ENCODE peak calls at places on chromosomes 13 and 19, in nine cellular contexts. One of them, this sample, is unnamed.

GRCh38 chr19:34235425-34235940 is 18.9 kb upstream of the GARRE1 start:
- DNase-seq in Caco-2: no peak
- DNase-seq in psoas muscle: no peak
- DNase-seq in astrocyte of the spinal cord: no peak
- DNase-seq in tibial artery: no peak
- DNase-seq in HFF-Myc: no peak
- DNase-seq in CD8-positive, alpha-beta T cell: no peak
- DNase-seq in AG09309: no peak
- DNase-seq in PC-9: no peak
- DNase-seq in this sample: no peak

GRCh38 chr19:17889609-17890214 is 18.0 kb downstream of the SLC5A5 start:
- DNase-seq in Caco-2: peak; percentile 59
- DNase-seq in psoas muscle: no peak
- DNase-seq in astrocyte of the spinal cord: peak; percentile 59
- DNase-seq in tibial artery: no peak
- DNase-seq in HFF-Myc: no peak
- DNase-seq in CD8-positive, alpha-beta T cell: no peak
- DNase-seq in AG09309: no peak
- DNase-seq in PC-9: peak; percentile 32
- DNase-seq in this sample: peak; percentile 54

GRCh38 chr19:2249880-2250764 is 999 bp downstream of the AMH start:
- DNase-seq in Caco-2: no peak
- DNase-seq in psoas muscle: no peak
- DNase-seq in astrocyte of the spinal cord: no peak
- DNase-seq in tibial artery: no peak
- DNase-seq in HFF-Myc: no peak
- DNase-seq in CD8-positive, alpha-beta T cell: no peak
- DNase-seq in AG09309: no peak
- DNase-seq in PC-9: no peak
- DNase-seq in this sample: no peak

GRCh38 chr13:49108204-49108603 is 111.9 kb upstream of the MLNR start:
- DNase-seq in Caco-2: no peak
- DNase-seq in psoas muscle: no peak
- DNase-seq in astrocyte of the spinal cord: no peak
- DNase-seq in tibial artery: no peak
- DNase-seq in HFF-Myc: no peak
- DNase-seq in CD8-positive, alpha-beta T cell: no peak
- DNase-seq in AG09309: no peak
- DNase-seq in PC-9: no peak
- DNase-seq in this sample: no peak

GRCh38 chr13:79541426-79542049 is 60.6 kb downstream of the NDFIP2 start:
- DNase-seq in Caco-2: no peak
- DNase-seq in psoas muscle: no peak
- DNase-seq in astrocyte of the spinal cord: peak; percentile 81
- DNase-seq in tibial artery: no peak
- DNase-seq in HFF-Myc: peak; percentile 56
- DNase-seq in CD8-positive, alpha-beta T cell: no peak
- DNase-seq in AG09309: peak; percentile 24
- DNase-seq in PC-9: peak; percentile 46
- DNase-seq in this sample: peak; percentile 78

GRCh38 chr19:19463348-19464117 is 51.8 kb downstream of the TSSK6 start:
- DNase-seq in Caco-2: no peak
- DNase-seq in psoas muscle: peak; percentile 76
- DNase-seq in astrocyte of the spinal cord: peak; percentile 75
- DNase-seq in tibial artery: peak; percentile 67
- DNase-seq in HFF-Myc: no peak
- DNase-seq in CD8-positive, alpha-beta T cell: no peak
- DNase-seq in AG09309: peak; percentile 23
- DNase-seq in PC-9: no peak
- DNase-seq in this sample: peak; percentile 74

GRCh38 chr19:43534811-43535761 is 2.1 kb downstream of the ZNF575 start:
- DNase-seq in Caco-2: no peak
- DNase-seq in psoas muscle: peak; percentile 85
- DNase-seq in astrocyte of the spinal cord: peak; percentile 56
- DNase-seq in tibial artery: peak; percentile 61
- DNase-seq in HFF-Myc: no peak
- DNase-seq in CD8-positive, alpha-beta T cell: no peak
- DNase-seq in AG09309: no peak
- DNase-seq in PC-9: no peak
- DNase-seq in this sample: peak; percentile 56

GRCh38 chr19:51320258-51320657 is 8.8 kb downstream of the IGLON5 start:
- DNase-seq in Caco-2: no peak
- DNase-seq in psoas muscle: no peak
- DNase-seq in astrocyte of the spinal cord: no peak
- DNase-seq in tibial artery: no peak
- DNase-seq in HFF-Myc: no peak
- DNase-seq in CD8-positive, alpha-beta T cell: no peak
- DNase-seq in AG09309: no peak
- DNase-seq in PC-9: no peak
- DNase-seq in this sample: no peak

GRCh38 chr13:98775386-98775785 is 22.9 kb upstream of the SLC15A1 start:
- DNase-seq in Caco-2: no peak
- DNase-seq in psoas muscle: no peak
- DNase-seq in astrocyte of the spinal cord: no peak
- DNase-seq in tibial artery: no peak
- DNase-seq in HFF-Myc: no peak
- DNase-seq in CD8-positive, alpha-beta T cell: no peak
- DNase-seq in AG09309: no peak
- DNase-seq in PC-9: no peak
- DNase-seq in this sample: no peak

GRCh38 chr13:98773921-98774320 is 21.4 kb upstream of the SLC15A1 start:
- DNase-seq in Caco-2: no peak
- DNase-seq in psoas muscle: no peak
- DNase-seq in astrocyte of the spinal cord: no peak
- DNase-seq in tibial artery: no peak
- DNase-seq in HFF-Myc: no peak
- DNase-seq in CD8-positive, alpha-beta T cell: no peak
- DNase-seq in AG09309: no peak
- DNase-seq in PC-9: no peak
- DNase-seq in this sample: no peak

GRCh38 chr13:98771838-98772611 is 19.6 kb upstream of the SLC15A1 start:
- DNase-seq in Caco-2: peak; percentile 64
- DNase-seq in psoas muscle: no peak
- DNase-seq in astrocyte of the spinal cord: no peak
- DNase-seq in tibial artery: no peak
- DNase-seq in HFF-Myc: no peak
- DNase-seq in CD8-positive, alpha-beta T cell: no peak
- DNase-seq in AG09309: no peak
- DNase-seq in PC-9: no peak
- DNase-seq in this sample: no peak

GRCh38 chr13:98774776-98775175 is 22.3 kb upstream of the SLC15A1 start:
- DNase-seq in Caco-2: no peak
- DNase-seq in psoas muscle: no peak
- DNase-seq in astrocyte of the spinal cord: no peak
- DNase-seq in tibial artery: no peak
- DNase-seq in HFF-Myc: no peak
- DNase-seq in CD8-positive, alpha-beta T cell: no peak
- DNase-seq in AG09309: no peak
- DNase-seq in PC-9: no peak
- DNase-seq in this sample: no peak

GRCh38 chr13:98773053-98773452 is 20.6 kb upstream of the SLC15A1 start:
- DNase-seq in Caco-2: no peak
- DNase-seq in psoas muscle: no peak
- DNase-seq in astrocyte of the spinal cord: no peak
- DNase-seq in tibial artery: no peak
- DNase-seq in HFF-Myc: no peak
- DNase-seq in CD8-positive, alpha-beta T cell: no peak
- DNase-seq in AG09309: no peak
- DNase-seq in PC-9: no peak
- DNase-seq in this sample: no peak
- TF ChIP-seq CTCF in Caco-2: no peak
- TF ChIP-seq CTCF in psoas muscle: no peak
- TF ChIP-seq CTCF in astrocyte of the spinal cord: peak; percentile 5
- TF ChIP-seq CTCF in tibial artery: no peak
- TF ChIP-seq CTCF in HFF-Myc: no peak
- TF ChIP-seq CTCF in CD8-positive, alpha-beta T cell: no peak
- TF ChIP-seq CTCF in AG09309: no peak
- TF ChIP-seq CTCF in PC-9: no peak
- TF ChIP-seq CTCF in this sample: no peak

DNA sequence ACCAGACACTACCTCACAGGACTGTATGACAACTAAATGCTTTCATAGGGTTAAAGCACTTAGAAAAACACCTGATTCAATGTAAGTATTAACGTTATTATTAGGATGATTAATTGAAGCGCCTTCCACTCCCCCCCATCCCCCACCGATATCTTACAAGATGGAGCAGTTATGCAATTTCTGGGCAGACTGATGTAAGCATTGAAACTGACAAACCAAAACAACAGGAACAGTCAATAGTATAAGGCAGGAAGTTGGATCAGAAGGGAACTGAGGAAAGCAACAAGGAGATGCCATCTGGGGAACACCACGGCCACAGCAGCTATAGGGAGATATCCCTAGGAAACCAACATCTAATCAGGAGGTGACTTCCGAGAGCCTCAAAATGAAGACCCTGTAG is 3.8 kb downstream of the LCP1 start:
- DNase-seq in Caco-2: no peak
- DNase-seq in psoas muscle: no peak
- DNase-seq in astrocyte of the spinal cord: no peak
- DNase-seq in tibial artery: no peak
- DNase-seq in HFF-Myc: no peak
- DNase-seq in CD8-positive, alpha-beta T cell: no peak
- DNase-seq in AG09309: no peak
- DNase-seq in PC-9: no peak
- DNase-seq in this sample: no peak
- H3K4me3 ChIP-seq in Caco-2: no peak overlapping the region
- H3K4me3 ChIP-seq in psoas muscle: no peak overlapping the region
- H3K4me3 ChIP-seq in astrocyte of the spinal cord: no peak overlapping the region
- H3K4me3 ChIP-seq in tibial artery: no peak overlapping the region
- H3K4me3 ChIP-seq in HFF-Myc: no peak overlapping the region
- H3K4me3 ChIP-seq in CD8-positive, alpha-beta T cell: peak overlapping the region; percentile 33
- H3K4me3 ChIP-seq in AG09309: no peak overlapping the region
- H3K4me3 ChIP-seq in PC-9: no peak overlapping the region
- H3K4me3 ChIP-seq in this sample: no peak overlapping the region

GRCh38 chr19:1104452-1105216 is 840 bp downstream of the GPX4 start:
- DNase-seq in Caco-2: peak; percentile 80
- DNase-seq in psoas muscle: peak; percentile 91
- DNase-seq in astrocyte of the spinal cord: peak; percentile 59
- DNase-seq in tibial artery: peak; percentile 70
- DNase-seq in HFF-Myc: no peak
- DNase-seq in CD8-positive, alpha-beta T cell: no peak
- DNase-seq in AG09309: no peak
- DNase-seq in PC-9: peak; percentile 54
- DNase-seq in this sample: peak; percentile 76

GRCh38 chr19:1105873-1106840 is 2.4 kb downstream of the GPX4 start:
- DNase-seq in Caco-2: no peak
- DNase-seq in psoas muscle: no peak
- DNase-seq in astrocyte of the spinal cord: no peak
- DNase-seq in tibial artery: no peak
- DNase-seq in HFF-Myc: no peak
- DNase-seq in CD8-positive, alpha-beta T cell: no peak
- DNase-seq in AG09309: no peak
- DNase-seq in PC-9: no peak
- DNase-seq in this sample: no peak

GRCh38 chr19:1102407-1103106 is 1.2 kb upstream of the GPX4 start:
- DNase-seq in Caco-2: peak; percentile 87
- DNase-seq in psoas muscle: no peak
- DNase-seq in astrocyte of the spinal cord: peak; percentile 99
- DNase-seq in tibial artery: peak; percentile 85
- DNase-seq in HFF-Myc: peak; percentile 99
- DNase-seq in CD8-positive, alpha-beta T cell: no peak
- DNase-seq in AG09309: peak; percentile 99
- DNase-seq in PC-9: peak; percentile 97
- DNase-seq in this sample: peak; percentile 99

GRCh38 chr19:1105217-1105872 is 1.6 kb downstream of the GPX4 start:
- DNase-seq in Caco-2: no peak
- DNase-seq in psoas muscle: no peak
- DNase-seq in astrocyte of the spinal cord: no peak
- DNase-seq in tibial artery: no peak
- DNase-seq in HFF-Myc: no peak
- DNase-seq in CD8-positive, alpha-beta T cell: no peak
- DNase-seq in AG09309: no peak
- DNase-seq in PC-9: no peak
- DNase-seq in this sample: no peak

DNA sequence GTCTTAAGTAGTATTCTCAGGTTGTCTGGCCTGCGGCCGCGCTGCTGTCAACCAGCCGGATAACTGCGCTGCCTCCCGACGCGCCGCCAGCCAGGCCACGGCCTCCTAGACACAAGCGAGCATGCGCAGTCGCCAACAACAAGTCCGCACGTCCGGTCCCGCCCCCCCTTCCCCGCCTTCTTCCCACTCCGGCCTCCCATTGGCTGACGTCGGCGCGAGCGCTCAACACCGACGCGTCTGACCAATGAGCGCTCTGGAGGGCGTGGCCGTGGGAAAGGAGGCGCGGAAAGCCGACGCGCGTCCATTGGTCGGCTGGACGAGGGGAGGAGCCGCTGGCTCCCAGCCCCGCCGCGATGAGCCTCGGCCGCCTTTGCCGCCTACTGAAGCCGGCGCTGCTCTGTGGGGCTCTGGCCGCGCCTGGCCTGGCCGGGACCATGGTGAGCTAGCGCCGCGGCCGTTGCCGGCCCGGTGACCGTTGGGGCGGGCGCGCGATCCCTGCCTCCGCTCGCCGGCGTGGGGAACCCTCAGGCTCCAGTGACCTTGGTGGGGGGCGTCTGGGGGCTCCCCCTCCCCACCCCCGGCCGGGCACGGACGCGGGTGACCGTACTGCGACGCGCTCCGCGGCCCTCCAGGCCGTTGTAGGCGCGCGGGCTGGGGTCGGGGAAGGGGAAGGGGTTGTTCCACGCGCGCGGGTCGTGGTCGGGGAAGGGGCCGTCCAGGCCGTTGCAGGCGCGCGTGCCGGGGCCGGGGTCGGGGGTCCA is at the start of gene GPX4:
- DNase-seq in Caco-2: peak; percentile 98
- DNase-seq in psoas muscle: peak; percentile 100
- DNase-seq in astrocyte of the spinal cord: peak; percentile 100
- DNase-seq in tibial artery: peak; percentile 99
- DNase-seq in HFF-Myc: peak; percentile 95
- DNase-seq in CD8-positive, alpha-beta T cell: peak; percentile 96
- DNase-seq in AG09309: peak; percentile 95
- DNase-seq in PC-9: peak; percentile 93
- DNase-seq in this sample: peak; percentile 100
- TF ChIP-seq CTCF in Caco-2: no peak
- TF ChIP-seq CTCF in psoas muscle: no peak
- TF ChIP-seq CTCF in astrocyte of the spinal cord: no peak
- TF ChIP-seq CTCF in tibial artery: no peak
- TF ChIP-seq CTCF in HFF-Myc: no peak
- TF ChIP-seq CTCF in CD8-positive, alpha-beta T cell: no peak
- TF ChIP-seq CTCF in AG09309: no peak
- TF ChIP-seq CTCF in PC-9: no peak
- TF ChIP-seq CTCF in this sample: no peak

GRCh38 chr19:38674388-38675133 is 27.1 kb downstream of the ACTN4 start:
- DNase-seq in Caco-2: no peak
- DNase-seq in psoas muscle: peak; percentile 56
- DNase-seq in astrocyte of the spinal cord: no peak
- DNase-seq in tibial artery: no peak
- DNase-seq in HFF-Myc: no peak
- DNase-seq in CD8-positive, alpha-beta T cell: no peak
- DNase-seq in AG09309: no peak
- DNase-seq in PC-9: no peak
- DNase-seq in this sample: peak; percentile 83

GRCh38 chr19:38673030-38673429 is 25.6 kb downstream of the ACTN4 start:
- DNase-seq in Caco-2: no peak
- DNase-seq in psoas muscle: peak; percentile 17
- DNase-seq in astrocyte of the spinal cord: no peak
- DNase-seq in tibial artery: no peak
- DNase-seq in HFF-Myc: no peak
- DNase-seq in CD8-positive, alpha-beta T cell: no peak
- DNase-seq in AG09309: no peak
- DNase-seq in PC-9: no peak
- DNase-seq in this sample: no peak

GRCh38 chr19:38676878-38677646 is 29.6 kb downstream of the ACTN4 start:
- DNase-seq in Caco-2: no peak
- DNase-seq in psoas muscle: peak; percentile 19
- DNase-seq in astrocyte of the spinal cord: no peak
- DNase-seq in tibial artery: no peak
- DNase-seq in HFF-Myc: no peak
- DNase-seq in CD8-positive, alpha-beta T cell: no peak
- DNase-seq in AG09309: no peak
- DNase-seq in PC-9: no peak
- DNase-seq in this sample: no peak

GRCh38 chr19:38676023-38676877 is 28.8 kb downstream of the ACTN4 start:
- DNase-seq in Caco-2: no peak
- DNase-seq in psoas muscle: peak; percentile 63
- DNase-seq in astrocyte of the spinal cord: peak; percentile 71
- DNase-seq in tibial artery: no peak
- DNase-seq in HFF-Myc: no peak
- DNase-seq in CD8-positive, alpha-beta T cell: no peak
- DNase-seq in AG09309: no peak
- DNase-seq in PC-9: no peak
- DNase-seq in this sample: peak; percentile 97

GRCh38 chr19:38675611-38676010 is 28.2 kb downstream of the ACTN4 start:
- DNase-seq in Caco-2: no peak
- DNase-seq in psoas muscle: peak; percentile 50
- DNase-seq in astrocyte of the spinal cord: no peak
- DNase-seq in tibial artery: no peak
- DNase-seq in HFF-Myc: no peak
- DNase-seq in CD8-positive, alpha-beta T cell: no peak
- DNase-seq in AG09309: no peak
- DNase-seq in PC-9: no peak
- DNase-seq in this sample: no peak
- H3K4me3 ChIP-seq in Caco-2: no peak overlapping the region
- H3K4me3 ChIP-seq in psoas muscle: no peak overlapping the region
- H3K4me3 ChIP-seq in astrocyte of the spinal cord: no peak overlapping the region
- H3K4me3 ChIP-seq in tibial artery: no peak overlapping the region
- H3K4me3 ChIP-seq in HFF-Myc: no peak overlapping the region
- H3K4me3 ChIP-seq in CD8-positive, alpha-beta T cell: no peak overlapping the region
- H3K4me3 ChIP-seq in AG09309: no peak overlapping the region
- H3K4me3 ChIP-seq in PC-9: no peak overlapping the region
- H3K4me3 ChIP-seq in this sample: no peak overlapping the region

This sample was measured in fibroblast of villous mesenchyme.